ENCODE peak calls at places on chromosomes 7 and 10, in six cellular contexts. X, L, T, C, F and P are unnamed samples.

GRCh38 chr7:36460811-36461429 is 71.3 kb downstream of the ANLN start:
- ATAC-seq in X (peak; percentile 24), L (no peak), T (no peak), C (peak; percentile 85), F (no peak), P (no peak)

GRCh38 chr10:3046941-3047621 is 20.3 kb upstream of the PFKP start:
- ATAC-seq in X (no peak), L (no peak), T (no peak), C (no peak), F (no peak), P (no peak)

GRCh38 chr7:361680-362415 is 71.9 kb downstream of the FOXL3 start:
- ATAC-seq in X (no peak), L (no peak), T (no peak), C (no peak), F (no peak), P (no peak)

GRCh38 chr7:80428161-80429054 is 83.5 kb downstream of the GNAT3 start:
- ATAC-seq in X (no peak), L (peak; percentile 90), T (peak; percentile 74), C (peak; percentile 90), F (peak; percentile 73), P (peak; percentile 16)

GRCh38 chr7:70700055-70700934 is 431.6 kb upstream of the GALNT17 start:
- ATAC-seq in X (no peak), L (no peak), T (no peak), C (no peak), F (no peak), P (no peak)

GRCh38 chr10:130458509-130458908 is 322.3 kb downstream of the GLRX3 start:
- ATAC-seq in X (no peak), L (no peak), T (no peak), C (no peak), F (no peak), P (no peak)

GRCh38 chr7:38584443-38585210 is 46.5 kb downstream of the AMPH start:
- ATAC-seq in X (no peak), L (no peak), T (no peak), C (no peak), F (no peak), P (peak; percentile 57)

GRCh38 chr10:20963721-20964595 is 66.8 kb upstream of the NEBL start:
- ATAC-seq in X (no peak), L (no peak), T (no peak), C (no peak), F (no peak), P (no peak)

GRCh38 chr7:34108150-34108549 is 202.8 kb downstream of the BMPER start:
- ATAC-seq in X (no peak), L (no peak), T (no peak), C (no peak), F (no peak), P (peak; percentile 85)

GRCh38 chr7:116224492-116225098 is 14.3 kb downstream of the TES start:
- ATAC-seq in X (no peak), L (no peak), T (no peak), C (no peak), F (peak; percentile 86), P (no peak)

GRCh38 chr7:158362001-158362400 is 225.6 kb downstream of the PTPRN2 start:
- ATAC-seq in X (no peak), L (no peak), T (no peak), C (peak; percentile 45), F (no peak), P (no peak)

GRCh38 chr10:66591865-66592264 is 334.0 kb upstream of the LRRTM3 start:
- ATAC-seq in X (no peak), L (no peak), T (no peak), C (no peak), F (no peak), P (no peak)

GRCh38 chr10:63819753-63820347 is 298.6 kb downstream of the REEP3 start:
- ATAC-seq in X (peak; percentile 76), L (peak; percentile 81), T (no peak), C (peak; percentile 67), F (peak; percentile 41), P (no peak)

GRCh38 chr10:61284222-61284890 is 168.8 kb downstream of the TMEM26 start:
- ATAC-seq in X (peak; percentile 75), L (peak; percentile 60), T (no peak), C (peak; percentile 23), F (no peak), P (peak; percentile 26)

GRCh38 chr7:150404172-150404784 is 25.1 kb downstream of the ZNF775 start:
- ATAC-seq in X (peak; percentile 27), L (no peak), T (no peak), C (no peak), F (no peak), P (no peak)

GRCh38 chr10:60461688-60462087 is 72.0 kb upstream of the ANK3 start:
- ATAC-seq in X (no peak), L (no peak), T (no peak), C (no peak), F (peak; percentile 34), P (no peak)

GRCh38 chr7:134460000-134460399 is 1.1 kb upstream of the AKR1B1 start:
- ATAC-seq in X (no peak), L (no peak), T (no peak), C (no peak), F (no peak), P (no peak)

GRCh38 chr7:102277901-102278300 is 8.8 kb upstream of the SH2B2 start:
- ATAC-seq in X (no peak), L (no peak), T (no peak), C (no peak), F (no peak), P (no peak)

GRCh38 chr10:12839941-12840611 is 161.4 kb downstream of the CCDC3 start:
- ATAC-seq in X (no peak), L (no peak), T (no peak), C (no peak), F (no peak), P (peak; percentile 11)

GRCh38 chr7:30256459-30256858 is 27.9 kb upstream of the ZNRF2 start:
- ATAC-seq in X (no peak), L (no peak), T (no peak), C (no peak), F (no peak), P (no peak)

GRCh38 chr10:49044293-49045217 is 70.8 kb downstream of the VSTM4 start:
- ATAC-seq in X (no peak), L (no peak), T (no peak), C (no peak), F (no peak), P (no peak)

GRCh38 chr7:43697690-43698089 is 31.6 kb downstream of the COA1 start:
- ATAC-seq in X (no peak), L (no peak), T (no peak), C (no peak), F (no peak), P (no peak)

GRCh38 chr7:122682805-122683204 is 16.1 kb downstream of the RNF133 start:
- ATAC-seq in X (no peak), L (no peak), T (no peak), C (no peak), F (no peak), P (no peak)

GRCh38 chr7:151838861-151839381 is 38.0 kb downstream of the PRKAG2 start:
- ATAC-seq in X (no peak), L (no peak), T (peak; percentile 28), C (no peak), F (peak; percentile 77), P (peak; percentile 54)

GRCh38 chr10:34967411-34967880 is 122.7 kb downstream of the CUL2 start:
- ATAC-seq in X (no peak), L (no peak), T (peak; percentile 61), C (no peak), F (no peak), P (peak; percentile 76)

GRCh38 chr7:155368894-155369600 is 71.4 kb downstream of the INSIG1 start:
- ATAC-seq in X (peak; percentile 24), L (no peak), T (no peak), C (no peak), F (no peak), P (no peak)

GRCh38 chr7:40536406-40536805 is 401.6 kb downstream of the SUGCT start:
- ATAC-seq in X (no peak), L (no peak), T (no peak), C (no peak), F (no peak), P (no peak)

GRCh38 chr10:30736685-30737232 is 107.2 kb upstream of the LYZL2 start:
- ATAC-seq in X (no peak), L (peak; percentile 77), T (peak; percentile 16), C (no peak), F (peak; percentile 85), P (peak; percentile 87)

GRCh38 chr7:111215550-111215949 is 124.6 kb downstream of the LRRN3 start:
- ATAC-seq in X (no peak), L (no peak), T (no peak), C (no peak), F (no peak), P (no peak)

GRCh38 chr10:132536964-132537712 is 449 bp upstream of the INPP5A start:
- ATAC-seq in X (peak; percentile 93), L (peak; percentile 85), T (peak; percentile 99), C (peak; percentile 82), F (peak; percentile 84), P (peak; percentile 92)
- TF ChIP-seq POLR2A in X (no peak), L (peak; percentile 27), T (peak; percentile 71), C (peak; percentile 67), F (peak; percentile 52), P (peak; percentile 67)

GRCh38 chr10:62463364-62463763 is 89.2 kb downstream of the ZNF365 start:
- ATAC-seq in X (no peak), L (no peak), T (no peak), C (no peak), F (no peak), P (no peak)
- TF ChIP-seq POLR2AphosphoS5 in X (no peak), L (no peak), T (no peak), C (no peak), F (no peak), P (no peak)

GRCh38 chr10:95558593-95559320 is 2.4 kb downstream of the SORBS1 start:
- ATAC-seq in X (no peak), L (no peak), T (no peak), C (no peak), F (no peak), P (no peak)

GRCh38 chr10:95560288-95561199 is 627 bp downstream of the SORBS1 start:
- ATAC-seq in X (peak; percentile 10), L (peak; percentile 31), T (peak; percentile 44), C (no peak), F (peak; percentile 12), P (no peak)

GRCh38 chr10:95556994-95557767 is 4.0 kb downstream of the SORBS1 start:
- ATAC-seq in X (no peak), L (no peak), T (no peak), C (no peak), F (no peak), P (no peak)

GRCh38 chr10:95561200-95562177 is at the start of gene SORBS1:
- ATAC-seq in X (peak; percentile 99), L (peak; percentile 98), T (peak; percentile 99), C (peak; percentile 96), F (peak; percentile 100), P (peak; percentile 97)

DNA sequence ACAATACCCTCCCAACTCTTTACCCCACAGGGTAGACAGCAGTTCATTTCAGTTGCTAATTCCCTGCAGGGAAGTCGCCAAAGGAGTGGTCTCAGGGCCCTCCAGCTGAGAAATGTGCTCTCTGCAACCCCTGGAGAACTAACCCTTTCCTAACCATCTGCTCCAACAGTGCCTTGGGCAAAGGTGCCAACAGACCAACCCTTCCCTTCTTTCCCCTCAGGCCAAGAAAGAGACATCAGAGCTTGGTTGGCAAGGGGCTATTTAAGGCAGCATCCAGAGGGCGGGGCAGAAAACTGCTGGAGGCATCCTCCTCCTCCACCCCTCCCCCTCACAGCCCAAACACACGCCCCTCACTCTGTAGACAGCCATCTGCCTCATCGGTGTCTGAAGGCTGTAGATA is 1.7 kb downstream of the SORBS1 start:
- ATAC-seq in X (no peak), L (no peak), T (no peak), C (no peak), F (no peak), P (no peak)
- TF ChIP-seq POLR2A in X (no peak), L (no peak), T (no peak), C (no peak), F (no peak), P (peak; percentile 50)

GRCh38 chr10:96632974-96633373 is 46.2 kb upstream of the TM9SF3 start:
- ATAC-seq in X (no peak), L (no peak), T (no peak), C (no peak), F (no peak), P (no peak)
- TF ChIP-seq POLR2AphosphoS5 in X (no peak), L (no peak), T (no peak), C (no peak), F (no peak), P (no peak)